ENCODE peak calls at places on chromosomes 1 and 21, in six cellular contexts. V is endothelial cell of umbilical vein, H is stomach, B is tibial nerve, T is ovary, N is lower leg skin. M is an unnamed sample.

GRCh38 chr1:156489166-156489934 is 11.2 kb downstream of the MEF2D start:
- DNase-seq in V (no peak), H (no peak), B (no peak), T (no peak), N (no peak), M (peak)

GRCh38 chr21:42548687-42549406 is 35.2 kb downstream of the SLC37A1 start:
- DNase-seq in V (no peak), H (no peak), B (no peak), T (no peak), N (no peak), M (no peak)

GRCh38 chr1:218967836-218968235 is 205.8 kb upstream of the LYPLAL1 start:
- DNase-seq in V (no peak), H (no peak), B (no peak), T (no peak), N (no peak), M (no peak)

GRCh38 chr1:205430631-205431305 is 8.9 kb upstream of the LEMD1 start:
- DNase-seq in V (peak), H (peak), B (no peak), T (peak), N (no peak), M (peak)

GRCh38 chr21:45050786-45051489 is 23.4 kb upstream of the ADARB1 start:
- DNase-seq in V (no peak), H (no peak), B (no peak), T (no peak), N (no peak), M (no peak)

GRCh38 chr1:212030936-212031528 is 4.3 kb downstream of the INTS7 start:
- DNase-seq in V (peak), H (no peak), B (no peak), T (no peak), N (no peak), M (no peak)

GRCh38 chr1:40844887-40845878 is 17.0 kb downstream of the CITED4 start:
- DNase-seq in V (no peak), H (no peak), B (no peak), T (no peak), N (no peak), M (peak)

GRCh38 chr1:111448482-111448917 is 556 bp downstream of the WDR77 start:
- DNase-seq in V (peak), H (no peak), B (no peak), T (no peak), N (no peak), M (no peak)

GRCh38 chr1:32684167-32684811 is 18.3 kb downstream of the SYNC start:
- DNase-seq in V (peak), H (peak), B (peak), T (peak), N (no peak), M (no peak)

GRCh38 chr1:15345711-15346355 is 63.9 kb upstream of the EFHD2 start:
- DNase-seq in V (no peak), H (peak), B (peak), T (no peak), N (peak), M (no peak)

GRCh38 chr21:44497641-44498243 is 42.3 kb downstream of the KRTAP10-1 start:
- DNase-seq in V (no peak), H (no peak), B (no peak), T (no peak), N (peak), M (no peak)

GRCh38 chr1:228903573-228904122 is 168.4 kb downstream of the RHOU start:
- DNase-seq in V (peak), H (no peak), B (no peak), T (no peak), N (no peak), M (no peak)

GRCh38 chr21:37208056-37208705 is 59.0 kb downstream of the VPS26C start:
- DNase-seq in V (no peak), H (peak), B (peak), T (no peak), N (peak), M (peak)

GRCh38 chr1:208267896-208268295 is 23.7 kb upstream of the PLXNA2 start:
- DNase-seq in V (no peak), H (no peak), B (no peak), T (no peak), N (no peak), M (no peak)

GRCh38 chr1:204149635-204150565 is 1.9 kb downstream of the ETNK2 start:
- DNase-seq in V (no peak), H (peak), B (peak), T (peak), N (peak), M (no peak)

GRCh38 chr1:223258751-223259177 is 105.2 kb downstream of the SUSD4 start:
- DNase-seq in V (no peak), H (peak), B (no peak), T (no peak), N (no peak), M (no peak)

GRCh38 chr1:171083222-171083621 is 7.5 kb upstream of the FMO3 start:
- DNase-seq in V (no peak), H (no peak), B (no peak), T (no peak), N (no peak), M (no peak)

GRCh38 chr1:32094721-32095521 is 12.9 kb upstream of the KPNA6 start:
- DNase-seq in V (no peak), H (peak), B (no peak), T (no peak), N (no peak), M (no peak)

GRCh38 chr1:174999926-175000696 is at the start of gene CACYBP:
- DNase-seq in V (peak), H (peak), B (peak), T (no peak), N (no peak), M (no peak)

GRCh38 chr1:236204043-236204442 is 61.7 kb downstream of the GPR137B start:
- DNase-seq in V (no peak), H (no peak), B (no peak), T (no peak), N (no peak), M (no peak)

GRCh38 chr1:9352364-9353140 is 59.9 kb downstream of the SPSB1 start:
- DNase-seq in V (no peak), H (no peak), B (no peak), T (no peak), N (no peak), M (no peak)

GRCh38 chr1:5408401-5408800 is 583.8 kb downstream of the NPHP4 start:
- DNase-seq in V (no peak), H (no peak), B (no peak), T (no peak), N (no peak), M (no peak)

GRCh38 chr1:232629250-232630046 is 485 bp downstream of the SIPA1L2 start:
- DNase-seq in V (peak), H (no peak), B (no peak), T (peak), N (peak), M (peak)

GRCh38 chr1:93988634-93989350 is 79.6 kb upstream of the GCLM start:
- DNase-seq in V (no peak), H (no peak), B (no peak), T (no peak), N (no peak), M (peak)

GRCh38 chr1:40386311-40386778 is 12.8 kb downstream of the SMAP2 start:
- DNase-seq in V (no peak), H (no peak), B (no peak), T (no peak), N (no peak), M (no peak)

GRCh38 chr1:169031566-169032224 is 74.8 kb upstream of the ATP1B1 start:
- DNase-seq in V (no peak), H (peak), B (no peak), T (no peak), N (no peak), M (no peak)

DNA sequence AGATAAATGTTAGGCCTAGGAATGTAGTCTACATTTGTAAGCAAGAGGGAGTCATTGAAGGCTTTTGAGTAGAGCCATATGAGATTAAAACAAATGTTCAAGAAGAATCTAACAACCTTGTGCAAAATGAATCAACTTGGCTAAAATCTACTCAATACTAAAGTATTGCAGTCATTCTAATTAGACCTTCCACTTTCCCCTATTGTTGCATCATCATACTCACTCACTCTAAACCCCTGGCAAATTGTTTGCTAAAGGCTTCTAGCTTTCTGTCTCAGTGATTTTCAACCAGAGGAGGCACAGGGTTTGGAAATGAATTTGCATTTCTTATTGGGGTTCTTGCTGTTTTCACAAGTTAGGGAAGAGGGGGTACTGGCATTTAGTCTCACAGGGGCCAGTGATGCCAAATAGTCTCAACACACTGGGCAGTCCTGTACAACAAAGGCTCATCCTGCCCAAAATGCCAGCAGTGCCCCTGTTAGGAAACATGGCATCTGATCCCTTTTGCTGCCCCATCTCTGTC is 85.3 kb downstream of the SEC16B start:
- DNase-seq in V (no peak), H (no peak), B (no peak), T (no peak), N (no peak), M (no peak)
- TF ChIP-seq POLR2A in V (no peak), H (no peak), B (no peak), T (no peak), N (no peak), M (no peak)

GRCh38 chr1:89821322-89822108 is 683 bp downstream of the LRRC8D start:
- DNase-seq in V (peak), H (peak), B (no peak), T (peak), N (no peak), M (peak)

GRCh38 chr1:89822999-89823628 is 2.3 kb downstream of the LRRC8D start:
- DNase-seq in V (no peak), H (no peak), B (no peak), T (no peak), N (no peak), M (peak)

GRCh38 chr1:89820423-89821321 is at the start of gene LRRC8D:
- DNase-seq in V (peak), H (peak), B (peak), T (peak), N (peak), M (peak)

GRCh38 chr1:89823679-89824292 is 3.0 kb downstream of the LRRC8D start:
- DNase-seq in V (no peak), H (no peak), B (no peak), T (no peak), N (no peak), M (peak)

DNA sequence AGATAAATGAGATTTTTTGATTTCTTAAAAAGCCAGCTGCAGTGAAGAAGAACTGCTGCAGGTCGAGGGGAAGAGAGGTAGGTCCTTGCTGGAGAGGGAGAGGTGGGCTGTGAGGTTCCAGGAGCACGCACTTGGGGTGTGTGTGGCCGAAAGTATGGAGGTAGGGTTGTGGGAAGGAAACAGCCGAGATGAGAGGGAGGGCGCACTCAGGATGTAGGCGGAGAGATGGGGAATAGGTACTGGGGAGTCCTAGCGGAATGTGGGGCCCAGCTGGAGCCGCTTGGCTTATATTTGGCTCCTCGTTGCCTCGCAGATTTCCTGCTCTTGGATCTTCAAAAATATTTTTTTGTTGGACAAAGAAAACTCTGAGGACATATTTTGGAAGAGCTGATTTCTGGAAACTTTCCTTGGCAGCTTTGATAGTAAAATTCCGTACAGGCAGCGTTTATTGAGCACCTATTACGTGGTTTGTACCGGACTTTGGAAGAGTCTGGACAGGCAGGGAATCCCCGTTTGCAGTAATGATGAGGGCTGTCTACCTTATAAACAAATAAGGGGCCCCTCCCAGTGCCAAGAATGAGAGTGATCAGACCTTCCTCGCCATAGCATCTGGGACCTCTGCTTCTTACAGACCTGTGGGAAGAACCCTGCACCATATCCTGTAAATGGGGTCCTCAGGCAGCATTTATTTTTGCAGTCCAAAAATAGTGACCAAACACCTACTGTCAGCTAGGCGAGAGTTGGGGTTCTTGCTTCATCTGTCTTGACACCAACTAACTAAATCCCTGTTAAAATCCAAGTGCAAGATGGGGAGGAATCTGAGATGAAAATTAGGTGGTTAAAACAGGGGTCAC is 1.5 kb downstream of the LRRC8D start:
- DNase-seq in V (no peak), H (no peak), B (no peak), T (no peak), N (no peak), M (peak)
- TF ChIP-seq POLR2A in V (no peak), H (no peak), B (no peak), T (no peak), N (no peak), M (no peak)

GRCh38 chr1:24856787-24857527 is 73.1 kb downstream of the RUNX3 start:
- DNase-seq in V (no peak), H (no peak), B (no peak), T (no peak), N (no peak), M (no peak)
- TF ChIP-seq POLR2A in V (no peak), H (no peak), B (no peak), T (no peak), N (no peak), M (no peak)

GRCh38 chr1:150568567-150568966 is 10.8 kb downstream of the MCL1 start:
- DNase-seq in V (no peak), H (no peak), B (no peak), T (no peak), N (no peak), M (peak)
- TF ChIP-seq POLR2A in V (no peak), H (no peak), B (no peak), T (no peak), N (no peak), M (peak)

GRCh38 chr1:145707183-145707867 is at the start of gene PDZK1:
- DNase-seq in V (no peak), H (no peak), B (no peak), T (no peak), N (no peak), M (no peak)
- TF ChIP-seq POLR2A in V (no peak), H (no peak), B (no peak), T (no peak), N (no peak), M (no peak)

DNA sequence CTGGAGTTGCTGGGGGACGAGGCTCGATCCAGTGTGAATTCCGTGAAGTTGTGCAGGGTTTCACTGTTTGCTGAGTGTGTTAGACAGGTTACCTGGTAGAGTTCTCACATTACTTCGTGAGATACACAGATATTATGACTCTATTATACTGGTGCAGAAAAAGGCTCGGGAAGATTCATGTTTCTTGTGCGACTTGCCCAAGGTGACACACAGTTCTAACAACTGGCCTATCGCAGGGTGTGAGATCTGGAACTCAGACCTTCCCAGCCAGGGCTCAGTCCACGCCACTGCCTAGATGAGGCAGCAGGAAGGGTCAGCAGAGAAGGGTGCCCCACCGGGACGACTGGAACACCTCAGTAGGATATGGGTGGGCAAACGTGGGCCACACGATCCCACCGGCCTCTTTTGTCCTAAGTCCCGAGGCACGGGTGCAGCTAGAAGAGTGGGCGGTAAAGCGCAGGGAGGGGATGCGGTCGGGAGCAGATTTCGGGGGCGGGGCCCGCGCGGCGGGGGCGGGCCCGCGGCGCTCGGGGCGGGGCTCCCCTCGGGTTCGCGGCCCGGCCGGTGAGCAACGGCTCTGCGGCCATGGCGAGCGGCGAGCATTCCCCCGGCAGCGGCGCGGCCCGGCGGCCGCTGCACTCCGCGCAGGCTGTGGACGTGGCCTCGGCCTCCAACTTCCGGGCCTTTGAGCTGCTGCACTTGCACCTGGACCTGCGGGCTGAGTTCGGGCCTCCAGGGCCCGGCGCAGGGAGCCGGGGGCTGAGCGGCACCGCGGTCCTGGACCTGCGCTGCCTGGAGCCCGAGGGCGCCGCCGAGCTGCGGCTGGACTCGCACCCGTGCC is at the start of gene RNPEP:
- DNase-seq in V (peak), H (peak), B (peak), T (peak), N (peak), M (peak)
- TF ChIP-seq POLR2A in V (peak), H (no peak), B (peak), T (peak), N (no peak), M (no peak)

GRCh38 chr21:26513212-26513611 is 59.9 kb downstream of the CYYR1 start:
- DNase-seq in V (peak), H (no peak), B (no peak), T (no peak), N (no peak), M (no peak)
- TF ChIP-seq POLR2A in V (no peak), H (no peak), B (no peak), T (no peak), N (no peak), M (no peak)

GRCh38 chr1:43363283-43363934 is 4.4 kb downstream of the ELOVL1 start:
- DNase-seq in V (no peak), H (no peak), B (no peak), T (no peak), N (no peak), M (no peak)
- TF ChIP-seq POLR2A in V (no peak), H (no peak), B (no peak), T (no peak), N (no peak), M (no peak)

M was measured in erythroblast.